ENCODE peak calls at places on chromosomes 5 and 9, in eight cellular contexts. Q is fibroblast of lung, B is OCI-LY7, N is Caco-2, H is adrenal gland, W is tibial nerve, E is GM12878, A is uterus. Z is an unnamed sample. For H3K4me1 and H3K9me3, the result is how much of the 10 kb centered on the place peaks cover.

GRCh38 chr9:133371261-133371711 is 4.6 kb downstream of the SURF4 start:
- DNase-seq in Q (peak), H (no peak), N (no peak), A (no peak), E (no peak), W (no peak), B (no peak), Z (no peak)

GRCh38 chr5:151570512-151571269 is 20.4 kb downstream of the FAT2 start:
- DNase-seq in B (no peak), N (no peak), A (no peak), H (no peak), W (no peak), Q (no peak), E (no peak), Z (no peak)

GRCh38 chr9:104386425-104387069 is 117.5 kb upstream of the OR13F1 start:
- DNase-seq in W (no peak), Q (peak), E (no peak), A (no peak), B (peak), N (no peak), H (no peak), Z (no peak)

GRCh38 chr9:130351343-130351742 is 85.8 kb downstream of the HMCN2 start:
- DNase-seq in A (no peak), W (no peak), N (no peak), H (no peak), E (no peak), B (no peak), Q (no peak), Z (no peak)

GRCh38 chr9:16213781-16214515 is 656.5 kb downstream of the BNC2 start:
- DNase-seq in E (no peak), A (peak), Q (peak), N (no peak), H (peak), W (peak), B (no peak), Z (no peak)

GRCh38 chr5:158805195-158805594 is 294.5 kb downstream of the EBF1 start:
- DNase-seq in W (no peak), A (peak), Q (no peak), B (no peak), E (no peak), H (no peak), N (no peak), Z (no peak)

GRCh38 chr9:89929721-89930480 is 325.1 kb downstream of the GADD45G start:
- DNase-seq in N (no peak), W (peak), B (no peak), A (peak), E (no peak), Q (peak), H (peak), Z (no peak)

GRCh38 chr5:95812100-95812472 is 10.4 kb downstream of the GLRX start:
- DNase-seq in W (no peak), E (no peak), H (peak), Q (peak), A (peak), B (no peak), N (no peak), Z (no peak)

GRCh38 chr9:89408628-89409101 is 89.2 kb downstream of the SEMA4D start:
- DNase-seq in A (no peak), E (no peak), H (peak), B (no peak), Q (no peak), W (no peak), N (no peak), Z (no peak)

GRCh38 chr5:10353241-10354047 is at the start of gene MARCHF6:
- DNase-seq in A (peak), N (peak), B (peak), W (peak), E (peak), Q (peak), H (peak), Z (peak)

GRCh38 chr5:151572657-151573368 is 18.3 kb downstream of the FAT2 start:
- DNase-seq in B (no peak), N (no peak), H (no peak), A (no peak), E (no peak), W (no peak), Q (no peak), Z (no peak)

GRCh38 chr5:133610489-133611356 is 1.6 kb downstream of the FSTL4 start:
- DNase-seq in N (peak), E (no peak), Q (peak), H (peak), W (peak), A (no peak), B (no peak), Z (peak)

GRCh38 chr5:160021818-160022446 is 13.0 kb downstream of the TTC1 start:
- DNase-seq in B (peak), W (peak), N (peak), E (peak), Q (peak), A (peak), H (peak), Z (no peak)

GRCh38 chr5:169832845-169833244 is 147.4 kb downstream of the INSYN2B start:
- DNase-seq in N (no peak), B (no peak), W (no peak), Q (no peak), A (no peak), E (no peak), H (no peak), Z (no peak)

GRCh38 chr9:121949766-121950165 is 143.3 kb downstream of the TTLL11 start:
- DNase-seq in H (no peak), E (no peak), Q (no peak), W (no peak), A (no peak), N (no peak), B (no peak), Z (no peak)

GRCh38 chr5:554284-554988 is 30.2 kb upstream of the SLC9A3 start:
- DNase-seq in B (no peak), H (peak), W (no peak), E (no peak), A (no peak), N (peak), Q (no peak), Z (no peak)

GRCh38 chr5:149999359-149999758 is 1.1 kb downstream of the TIGD6 start:
- DNase-seq in W (no peak), H (no peak), A (no peak), E (no peak), Q (no peak), N (no peak), B (no peak), Z (no peak)

GRCh38 chr5:161311965-161312364 is 234.6 kb downstream of the GABRB2 start:
- DNase-seq in H (no peak), A (no peak), N (no peak), E (no peak), Q (no peak), B (no peak), W (no peak), Z (no peak)

GRCh38 chr9:84705128-84705527 is 35.6 kb downstream of the NTRK2 start:
- DNase-seq in A (no peak), Q (no peak), E (no peak), H (no peak), N (no peak), W (no peak), B (no peak), Z (no peak)

GRCh38 chr9:112361602-112362001 is 18.3 kb upstream of the HSDL2 start:
- DNase-seq in W (peak), E (no peak), N (no peak), A (no peak), H (no peak), Q (peak), B (peak), Z (no peak)

GRCh38 chr5:124277767-124278536 is 468.5 kb downstream of the ZNF608 start:
- DNase-seq in A (no peak), N (no peak), Q (no peak), B (no peak), W (no peak), E (no peak), H (no peak), Z (no peak)

GRCh38 chr5:98570661-98571181 is 202.7 kb upstream of the RGMB start:
- DNase-seq in N (no peak), H (no peak), Q (peak), E (no peak), W (no peak), A (no peak), B (no peak), Z (no peak)

GRCh38 chr5:103510851-103511553 is 51.6 kb downstream of the NUDT12 start:
- DNase-seq in B (no peak), N (no peak), A (no peak), Q (peak), W (no peak), H (no peak), E (no peak), Z (no peak)

GRCh38 chr5:123785160-123786001 is 273.4 kb downstream of the CSNK1G3 start:
- DNase-seq in A (peak), B (no peak), W (no peak), Q (peak), E (no peak), H (no peak), N (no peak), Z (no peak)

GRCh38 chr5:119383008-119383407 is 27.2 kb downstream of the TNFAIP8 start:
- DNase-seq in Q (no peak), B (no peak), N (no peak), H (no peak), W (no peak), E (no peak), A (no peak), Z (no peak)

GRCh38 chr5:14728109-14728938 is 63.8 kb downstream of the OTULIN start:
- DNase-seq in A (no peak), N (peak), H (peak), Q (no peak), W (no peak), B (no peak), E (no peak), Z (no peak)

GRCh38 chr5:107652839-107653607 is 17.7 kb downstream of the EFNA5 start:
- DNase-seq in N (no peak), Q (peak), E (no peak), H (no peak), W (no peak), B (no peak), A (no peak), Z (no peak)

GRCh38 chr5:74408150-74409043 is 232.1 kb downstream of the ENC1 start:
- DNase-seq in E (no peak), Q (no peak), A (no peak), H (no peak), N (peak), B (no peak), W (no peak), Z (no peak)

GRCh38 chr9:27870404-27870803 is 297.1 kb upstream of the C9orf72 start:
- DNase-seq in N (no peak), H (no peak), A (no peak), Q (no peak), E (no peak), W (no peak), B (no peak), Z (no peak)

GRCh38 chr9:125161284-125161918 is 18.1 kb upstream of the SCAI start:
- DNase-seq in Q (peak), E (no peak), W (peak), H (no peak), A (no peak), B (no peak), N (no peak), Z (no peak)

GRCh38 chr9:101034222-101034621 is 5.7 kb downstream of the PLPPR1 start:
- DNase-seq in A (no peak), Q (no peak), B (no peak), E (no peak), W (no peak), N (no peak), H (no peak), Z (no peak)

GRCh38 chr5:152593388-152593787 is 188.3 kb upstream of the NMUR2 start:
- DNase-seq in N (no peak), H (no peak), B (peak), A (no peak), W (no peak), Q (no peak), E (no peak), Z (no peak)

GRCh38 chr5:88676637-88677481 is 206.1 kb downstream of the MEF2C start:
- DNase-seq in B (no peak), E (no peak), A (no peak), W (no peak), H (no peak), N (no peak), Q (no peak), Z (no peak)

GRCh38 chr9:114799441-114799840 is 6.4 kb downstream of the TNFSF15 start:
- DNase-seq in N (peak), Q (no peak), H (no peak), E (no peak), A (no peak), B (no peak), W (no peak), Z (no peak)

GRCh38 chr9:114803459-114803858 is 2.4 kb downstream of the TNFSF15 start:
- DNase-seq in W (no peak), E (no peak), H (no peak), N (no peak), A (no peak), Q (no peak), B (no peak), Z (no peak)

GRCh38 chr9:114799925-114800324 is 5.9 kb downstream of the TNFSF15 start:
- DNase-seq in W (no peak), N (peak), H (no peak), Q (no peak), B (no peak), A (no peak), E (no peak), Z (no peak)

GRCh38 chr9:114803886-114804285 is 2.0 kb downstream of the TNFSF15 start:
- DNase-seq in Q (peak), E (no peak), B (no peak), N (no peak), H (no peak), A (no peak), W (no peak), Z (no peak)

DNA sequence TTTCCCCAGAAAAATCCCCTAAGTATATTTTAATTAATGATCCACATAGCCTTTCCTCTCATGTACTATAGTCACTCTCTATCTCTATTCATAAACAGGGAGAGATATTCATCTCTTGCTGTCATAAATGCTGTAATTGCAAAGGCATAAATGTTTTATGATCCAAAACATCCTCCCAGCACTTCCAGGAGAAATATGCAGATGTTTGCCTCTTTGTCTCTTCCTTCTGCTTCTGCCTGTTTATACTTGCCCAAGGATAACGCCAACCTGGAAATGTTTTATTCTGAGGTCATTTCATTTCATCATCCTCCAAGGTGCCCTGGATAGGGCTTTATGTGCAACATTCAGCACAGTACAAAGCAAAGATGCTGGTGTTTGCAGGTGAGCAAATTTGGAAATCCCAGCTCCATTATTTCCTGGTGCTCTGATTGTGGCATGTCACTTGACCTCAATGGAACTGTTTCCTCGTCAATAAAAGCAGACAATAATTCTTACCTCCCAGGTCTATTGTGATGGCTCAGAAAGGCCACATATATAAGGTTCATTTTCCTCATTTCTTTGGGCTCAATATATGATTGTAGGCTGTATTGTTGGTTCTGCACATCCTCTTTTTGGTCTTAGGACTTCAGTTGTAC is 6.9 kb downstream of the TNFSF15 start:
- DNase-seq in H (no peak), E (no peak), B (no peak), N (no peak), Q (no peak), A (no peak), W (no peak), Z (no peak)
- H3K4me1 ChIP-seq in H (under half), E (under half), B (under half), N (under half), Q (under half), A (under half), W (under half), Z (under half)

GRCh38 chr5:112216140-112216539 is 202.9 kb downstream of the EPB41L4A start:
- DNase-seq in E (no peak), H (no peak), B (no peak), A (no peak), Q (no peak), W (no peak), N (no peak), Z (no peak)
- H3K9me3 ChIP-seq in E (under half), H (under half), B (under half), A (under half), Q (under half), W (under half), N (under half), Z (under half)

GRCh38 chr5:65035212-65036206 is 266.8 kb downstream of the CWC27 start:
- DNase-seq in N (peak), A (peak), Q (peak), W (peak), H (peak), E (peak), B (peak), Z (peak)

GRCh38 chr5:65034782-65035181 is 266.1 kb downstream of the CWC27 start:
- DNase-seq in B (peak), H (no peak), W (no peak), E (no peak), N (no peak), A (no peak), Q (no peak), Z (peak)

GRCh38 chr5:65034029-65034781 is 265.5 kb downstream of the CWC27 start:
- DNase-seq in H (no peak), N (no peak), W (no peak), Q (no peak), E (no peak), B (peak), A (peak), Z (no peak)

GRCh38 chr5:65041296-65042158 is 272.8 kb downstream of the CWC27 start:
- DNase-seq in W (no peak), B (no peak), E (no peak), N (no peak), H (no peak), A (no peak), Q (peak), Z (no peak)

GRCh38 chr5:65037845-65038815 is 269.4 kb downstream of the CWC27 start:
- DNase-seq in A (no peak), N (peak), E (no peak), H (no peak), W (no peak), Q (no peak), B (peak), Z (no peak)
- TF ChIP-seq CTCF in A (no peak), N (peak), E (peak), H (peak), W (no peak), Q (peak), B (peak), Z (peak)

GRCh38 chr9:110332766-110333165 is 4.9 kb downstream of the TXNDC8 start:
- DNase-seq in Q (no peak), N (no peak), W (no peak), H (no peak), E (no peak), B (no peak), A (no peak), Z (no peak)

GRCh38 chr9:110330484-110331115 is 7.1 kb downstream of the TXNDC8 start:
- DNase-seq in E (no peak), A (no peak), Q (peak), B (no peak), W (no peak), H (no peak), N (no peak), Z (no peak)

GRCh38 chr9:110327735-110328134 is 9.9 kb downstream of the TXNDC8 start:
- DNase-seq in W (no peak), H (no peak), E (no peak), Q (no peak), A (no peak), B (no peak), N (no peak), Z (no peak)

GRCh38 chr9:110328763-110329162 is 8.9 kb downstream of the TXNDC8 start:
- DNase-seq in W (no peak), E (no peak), A (no peak), B (no peak), Q (no peak), N (no peak), H (no peak), Z (no peak)

GRCh38 chr9:110329676-110330235 is 7.9 kb downstream of the TXNDC8 start:
- DNase-seq in W (no peak), B (no peak), E (no peak), H (no peak), Q (no peak), A (no peak), N (no peak), Z (no peak)
- H3K4me1 ChIP-seq in W (under half), B (under half), E (under half), H (under half), Q (under half), A (under half), N (under half), Z (under half)

GRCh38 chr5:176677209-176677931 is 30.1 kb downstream of the TSPAN17 start:
- DNase-seq in H (no peak), E (no peak), Q (no peak), A (no peak), B (no peak), N (no peak), W (no peak), Z (no peak)

GRCh38 chr5:176678584-176678983 is 31.3 kb downstream of the TSPAN17 start:
- DNase-seq in H (no peak), E (no peak), A (no peak), Q (no peak), N (no peak), W (no peak), B (no peak), Z (no peak)

GRCh38 chr5:176675676-176676360 is 28.5 kb downstream of the TSPAN17 start:
- DNase-seq in B (no peak), E (no peak), H (no peak), Q (peak), A (no peak), N (peak), W (no peak), Z (no peak)

GRCh38 chr5:176674799-176675198 is 27.5 kb downstream of the TSPAN17 start:
- DNase-seq in Q (no peak), E (no peak), B (no peak), A (no peak), H (no peak), W (no peak), N (no peak), Z (no peak)

GRCh38 chr5:176676361-176676824 is 29.1 kb downstream of the TSPAN17 start:
- DNase-seq in W (no peak), B (peak), H (no peak), N (no peak), A (no peak), Q (peak), E (peak), Z (no peak)
- H3K9me3 ChIP-seq in W (under half), B (under half), H (under half), N (under half), A (under half), Q (under half), E (under half), Z (under half)

Z was measured in upper lobe of right lung.